ENCODE peak calls at places on chromosomes 11 and 22, in seven cellular contexts. One of them, this sample, is unnamed.

GRCh38 chr11:69914286-69915150 is 95.3 kb upstream of the FGF3 start:
- DNase-seq in breast epithelium: peak
- DNase-seq in body of pancreas: no peak
- DNase-seq in A549: no peak
- DNase-seq in H1: no peak
- DNase-seq in heart left ventricle: peak
- DNase-seq in HCT116: no peak
- DNase-seq in this sample: peak

GRCh38 chr11:4095509-4096230 is 1.1 kb downstream of the RRM1 start:
- DNase-seq in HCT116: no peak
- DNase-seq in heart left ventricle: no peak
- DNase-seq in body of pancreas: no peak
- DNase-seq in breast epithelium: no peak
- DNase-seq in H1: no peak
- DNase-seq in A549: peak
- DNase-seq in this sample: no peak

GRCh38 chr22:21445437-21446127 is 21.6 kb upstream of the TMEM191C start:
- DNase-seq in heart left ventricle: no peak
- DNase-seq in A549: no peak
- DNase-seq in body of pancreas: no peak
- DNase-seq in breast epithelium: peak
- DNase-seq in HCT116: no peak
- DNase-seq in H1: no peak
- DNase-seq in this sample: peak

GRCh38 chr11:47433991-47434786 is 8.0 kb upstream of the PSMC3 start:
- DNase-seq in breast epithelium: no peak
- DNase-seq in HCT116: no peak
- DNase-seq in A549: no peak
- DNase-seq in body of pancreas: peak
- DNase-seq in H1: no peak
- DNase-seq in heart left ventricle: no peak
- DNase-seq in this sample: peak

GRCh38 chr11:859394-860131 is 16.9 kb downstream of the TSPAN4 start:
- DNase-seq in heart left ventricle: peak
- DNase-seq in A549: peak
- DNase-seq in breast epithelium: peak
- DNase-seq in H1: no peak
- DNase-seq in body of pancreas: peak
- DNase-seq in HCT116: no peak
- DNase-seq in this sample: peak

GRCh38 chr11:116782728-116783127 is 5.1 kb downstream of the ZPR1 start:
- DNase-seq in body of pancreas: no peak
- DNase-seq in HCT116: no peak
- DNase-seq in A549: no peak
- DNase-seq in breast epithelium: no peak
- DNase-seq in H1: no peak
- DNase-seq in heart left ventricle: no peak
- DNase-seq in this sample: no peak

GRCh38 chr22:24146791-24147353 is 34.4 kb upstream of the SUSD2 start:
- DNase-seq in A549: no peak
- DNase-seq in HCT116: no peak
- DNase-seq in breast epithelium: no peak
- DNase-seq in H1: peak
- DNase-seq in heart left ventricle: no peak
- DNase-seq in body of pancreas: peak
- DNase-seq in this sample: peak

GRCh38 chr22:37999640-38000272 is 15.4 kb upstream of the SOX10 start:
- DNase-seq in HCT116: peak
- DNase-seq in H1: no peak
- DNase-seq in A549: no peak
- DNase-seq in body of pancreas: no peak
- DNase-seq in heart left ventricle: no peak
- DNase-seq in breast epithelium: no peak
- DNase-seq in this sample: no peak

GRCh38 chr11:14567064-14567651 is 47.0 kb upstream of the PSMA1 start:
- DNase-seq in HCT116: no peak
- DNase-seq in heart left ventricle: no peak
- DNase-seq in A549: no peak
- DNase-seq in H1: no peak
- DNase-seq in body of pancreas: no peak
- DNase-seq in breast epithelium: no peak
- DNase-seq in this sample: no peak

GRCh38 chr11:129613076-129613475 is 202.6 kb upstream of the TMEM45B start:
- DNase-seq in A549: no peak
- DNase-seq in heart left ventricle: no peak
- DNase-seq in H1: no peak
- DNase-seq in HCT116: no peak
- DNase-seq in body of pancreas: no peak
- DNase-seq in breast epithelium: no peak
- DNase-seq in this sample: no peak

GRCh38 chr11:12377106-12377823 is at the start of gene PARVA:
- DNase-seq in heart left ventricle: peak
- DNase-seq in H1: peak
- DNase-seq in body of pancreas: peak
- DNase-seq in HCT116: peak
- DNase-seq in A549: peak
- DNase-seq in breast epithelium: peak
- DNase-seq in this sample: peak

GRCh38 chr11:34633990-34634725 is 13.3 kb downstream of the EHF start:
- DNase-seq in body of pancreas: peak
- DNase-seq in A549: peak
- DNase-seq in breast epithelium: no peak
- DNase-seq in HCT116: no peak
- DNase-seq in heart left ventricle: no peak
- DNase-seq in H1: no peak
- DNase-seq in this sample: no peak

GRCh38 chr22:36599771-36600170 is 70.8 kb upstream of the EIF3D start:
- DNase-seq in H1: no peak
- DNase-seq in A549: no peak
- DNase-seq in HCT116: no peak
- DNase-seq in body of pancreas: no peak
- DNase-seq in heart left ventricle: no peak
- DNase-seq in breast epithelium: no peak
- DNase-seq in this sample: no peak

GRCh38 chr11:61749607-61750217 is 2.7 kb upstream of the MYRF start:
- DNase-seq in breast epithelium: no peak
- DNase-seq in A549: no peak
- DNase-seq in HCT116: no peak
- DNase-seq in heart left ventricle: no peak
- DNase-seq in H1: no peak
- DNase-seq in body of pancreas: no peak
- DNase-seq in this sample: no peak

GRCh38 chr11:44338031-44338430 is 28.1 kb upstream of the ALX4 start:
- DNase-seq in body of pancreas: no peak
- DNase-seq in H1: no peak
- DNase-seq in HCT116: no peak
- DNase-seq in A549: no peak
- DNase-seq in heart left ventricle: no peak
- DNase-seq in breast epithelium: no peak
- DNase-seq in this sample: no peak

GRCh38 chr22:47012589-47013365 is 250.3 kb downstream of the TBC1D22A start:
- DNase-seq in A549: no peak
- DNase-seq in body of pancreas: no peak
- DNase-seq in H1: no peak
- DNase-seq in breast epithelium: no peak
- DNase-seq in HCT116: no peak
- DNase-seq in heart left ventricle: no peak
- DNase-seq in this sample: no peak

GRCh38 chr11:90593099-90593498 is 370.2 kb upstream of the CHORDC1 start:
- DNase-seq in breast epithelium: no peak
- DNase-seq in heart left ventricle: no peak
- DNase-seq in body of pancreas: no peak
- DNase-seq in HCT116: no peak
- DNase-seq in H1: no peak
- DNase-seq in A549: no peak
- DNase-seq in this sample: no peak

GRCh38 chr11:13667245-13667644 is 1.2 kb upstream of the FAR1 start:
- DNase-seq in HCT116: no peak
- DNase-seq in A549: no peak
- DNase-seq in H1: no peak
- DNase-seq in breast epithelium: no peak
- DNase-seq in body of pancreas: no peak
- DNase-seq in heart left ventricle: no peak
- DNase-seq in this sample: no peak

GRCh38 chr11:107591446-107592236 is 694 bp downstream of the ELMOD1 start:
- DNase-seq in A549: no peak
- DNase-seq in breast epithelium: no peak
- DNase-seq in heart left ventricle: no peak
- DNase-seq in H1: peak
- DNase-seq in body of pancreas: no peak
- DNase-seq in HCT116: no peak
- DNase-seq in this sample: no peak

GRCh38 chr11:75773595-75774353 is 5.2 kb downstream of the DGAT2 start:
- DNase-seq in A549: no peak
- DNase-seq in HCT116: no peak
- DNase-seq in body of pancreas: no peak
- DNase-seq in heart left ventricle: no peak
- DNase-seq in H1: no peak
- DNase-seq in breast epithelium: no peak
- DNase-seq in this sample: no peak

GRCh38 chr11:108497317-108498045 is 703 bp downstream of the POGLUT3 start:
- DNase-seq in body of pancreas: peak
- DNase-seq in H1: peak
- DNase-seq in HCT116: peak
- DNase-seq in breast epithelium: peak
- DNase-seq in heart left ventricle: peak
- DNase-seq in A549: peak
- DNase-seq in this sample: peak

DNA sequence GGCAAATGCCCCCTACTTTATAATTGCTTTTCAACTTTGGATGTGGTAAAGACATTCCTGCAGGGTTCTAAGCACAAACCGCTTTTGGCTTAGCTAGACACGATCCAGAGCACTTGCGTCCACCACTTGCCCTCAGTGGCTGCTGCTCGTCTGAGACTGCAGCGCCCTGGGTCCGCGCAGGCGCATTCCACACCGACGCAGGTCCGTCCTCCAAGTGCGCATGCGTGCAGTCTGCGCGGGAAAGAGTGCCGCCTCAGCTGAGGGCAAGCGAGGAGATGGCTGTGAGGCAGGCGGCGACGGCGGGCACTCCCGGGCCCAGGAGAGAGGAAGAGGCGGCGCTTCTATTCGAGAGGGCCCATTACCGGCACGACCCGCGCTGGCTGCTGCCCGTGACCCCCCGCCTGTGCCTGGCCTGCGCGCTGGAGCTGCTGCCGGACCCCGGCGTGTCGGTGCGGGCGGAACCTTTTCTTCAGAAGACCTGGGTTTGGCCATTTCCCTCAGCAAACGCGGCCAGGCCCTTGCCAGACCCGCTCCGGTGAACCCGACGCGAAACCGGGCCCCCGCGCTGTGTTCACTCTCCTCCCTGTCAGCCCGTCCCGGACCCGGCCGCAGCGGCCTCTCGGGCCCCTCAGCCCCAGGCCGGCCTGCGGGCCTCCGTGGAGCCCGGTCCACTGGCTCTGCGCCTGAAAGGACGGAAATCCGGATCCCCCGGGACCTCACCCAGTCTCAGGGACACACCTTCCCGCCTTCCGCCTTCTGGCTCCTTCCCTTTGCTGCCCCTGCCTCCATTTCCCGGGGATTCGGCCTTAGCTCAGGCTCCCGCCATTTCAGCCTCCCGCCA is at the start of gene MEI1:
- DNase-seq in breast epithelium: peak
- DNase-seq in body of pancreas: peak
- DNase-seq in A549: peak
- DNase-seq in HCT116: no peak
- DNase-seq in H1: peak
- DNase-seq in heart left ventricle: peak
- DNase-seq in this sample: peak
- TF ChIP-seq POLR2A in breast epithelium: no peak
- TF ChIP-seq POLR2A in body of pancreas: no peak
- TF ChIP-seq POLR2A in A549: no peak
- TF ChIP-seq POLR2A in HCT116: no peak
- TF ChIP-seq POLR2A in H1: no peak
- TF ChIP-seq POLR2A in heart left ventricle: no peak
- TF ChIP-seq POLR2A in this sample: no peak

GRCh38 chr11:67583319-67584204 is at the start of gene GSTP1:
- DNase-seq in H1: peak
- DNase-seq in heart left ventricle: peak
- DNase-seq in breast epithelium: peak
- DNase-seq in HCT116: peak
- DNase-seq in body of pancreas: peak
- DNase-seq in A549: peak
- DNase-seq in this sample: peak
- TF ChIP-seq CTCF in H1: peak
- TF ChIP-seq CTCF in heart left ventricle: peak
- TF ChIP-seq CTCF in breast epithelium: peak
- TF ChIP-seq CTCF in HCT116: peak
- TF ChIP-seq CTCF in body of pancreas: peak
- TF ChIP-seq CTCF in A549: peak
- TF ChIP-seq CTCF in this sample: peak

GRCh38 chr22:20438066-20438677 is 547 bp upstream of the SCARF2 start:
- DNase-seq in heart left ventricle: no peak
- DNase-seq in HCT116: no peak
- DNase-seq in H1: peak
- DNase-seq in A549: no peak
- DNase-seq in body of pancreas: no peak
- DNase-seq in breast epithelium: no peak
- DNase-seq in this sample: peak
- TF ChIP-seq POLR2A in heart left ventricle: no peak
- TF ChIP-seq POLR2A in HCT116: no peak
- TF ChIP-seq POLR2A in H1: no peak
- TF ChIP-seq POLR2A in A549: no peak
- TF ChIP-seq POLR2A in body of pancreas: no peak
- TF ChIP-seq POLR2A in breast epithelium: no peak
- TF ChIP-seq POLR2A in this sample: no peak

GRCh38 chr11:126186031-126186698 is 25.3 kb downstream of the RPUSD4 start:
- DNase-seq in H1: no peak
- DNase-seq in body of pancreas: no peak
- DNase-seq in HCT116: no peak
- DNase-seq in heart left ventricle: peak
- DNase-seq in A549: no peak
- DNase-seq in breast epithelium: no peak
- DNase-seq in this sample: peak
- TF ChIP-seq CTCF in H1: no peak
- TF ChIP-seq CTCF in body of pancreas: no peak
- TF ChIP-seq CTCF in HCT116: no peak
- TF ChIP-seq CTCF in heart left ventricle: no peak
- TF ChIP-seq CTCF in A549: no peak
- TF ChIP-seq CTCF in breast epithelium: no peak
- TF ChIP-seq CTCF in this sample: no peak

DNA sequence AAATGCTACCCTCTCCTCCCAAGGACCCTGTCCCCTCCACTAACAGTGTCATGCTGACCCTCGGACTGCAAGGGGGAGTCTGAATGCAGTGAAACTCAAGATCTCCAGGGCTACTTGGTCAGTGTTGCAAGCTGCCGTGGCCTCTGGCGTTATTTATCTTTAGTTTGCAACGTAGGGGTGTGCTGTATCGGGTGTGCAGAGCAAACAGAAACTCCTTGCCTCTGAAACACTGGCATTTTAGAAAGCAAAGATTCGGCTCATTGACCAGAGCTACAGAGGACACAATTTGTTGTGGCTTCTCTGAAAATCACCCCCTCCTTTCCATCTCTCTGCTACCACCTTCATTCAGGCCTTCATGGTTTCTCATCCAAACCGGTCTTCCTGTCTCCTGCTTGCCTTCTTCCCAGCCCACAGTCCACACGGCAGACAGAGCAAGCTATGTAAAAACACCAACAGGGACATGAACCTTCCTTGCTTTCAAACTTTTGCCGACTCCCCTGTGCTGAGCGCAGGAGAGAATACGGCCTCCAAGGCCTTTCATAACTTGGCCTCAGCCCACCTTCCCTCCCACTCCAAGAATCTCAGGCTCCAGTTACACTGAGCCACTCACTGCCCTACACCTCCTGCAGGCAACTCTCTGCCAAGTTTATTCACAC is 14.9 kb downstream of the FZD4 start:
- DNase-seq in body of pancreas: peak
- DNase-seq in breast epithelium: no peak
- DNase-seq in heart left ventricle: peak
- DNase-seq in H1: no peak
- DNase-seq in HCT116: no peak
- DNase-seq in A549: no peak
- DNase-seq in this sample: peak
- TF ChIP-seq POLR2A in body of pancreas: no peak
- TF ChIP-seq POLR2A in breast epithelium: no peak
- TF ChIP-seq POLR2A in heart left ventricle: no peak
- TF ChIP-seq POLR2A in H1: no peak
- TF ChIP-seq POLR2A in HCT116: no peak
- TF ChIP-seq POLR2A in A549: no peak
- TF ChIP-seq POLR2A in this sample: no peak